ENCODE peak calls at places on chromosomes 11 and 22, in four cellular contexts. One of them, this sample, is unnamed.

GRCh38 chr11:69092263-69092662 is 43.5 kb downstream of the TPCN2 start:
- DNase-seq in AG04449: no peak
- DNase-seq in fibroblast of lung: no peak
- DNase-seq in activated T-cell treated with anti-CD3 and anti-CD28 coated beads, Interleukin-2, amount 50 U/mL, for 24 hours: no peak
- DNase-seq in this sample: no peak

GRCh38 chr11:9711454-9712307 is 47.8 kb downstream of the SWAP70 start:
- DNase-seq in AG04449: no peak
- DNase-seq in fibroblast of lung: no peak
- DNase-seq in activated T-cell treated with anti-CD3 and anti-CD28 coated beads, Interleukin-2, amount 50 U/mL, for 24 hours: no peak
- DNase-seq in this sample: no peak

GRCh38 chr22:27474711-27475547 is 326.6 kb downstream of the MN1 start:
- DNase-seq in AG04449: peak
- DNase-seq in fibroblast of lung: peak
- DNase-seq in activated T-cell treated with anti-CD3 and anti-CD28 coated beads, Interleukin-2, amount 50 U/mL, for 24 hours: no peak
- DNase-seq in this sample: no peak

GRCh38 chr22:34579519-34579918 is 486.4 kb upstream of the ISX start:
- DNase-seq in AG04449: no peak
- DNase-seq in fibroblast of lung: no peak
- DNase-seq in activated T-cell treated with anti-CD3 and anti-CD28 coated beads, Interleukin-2, amount 50 U/mL, for 24 hours: no peak
- DNase-seq in this sample: no peak

GRCh38 chr22:44693145-44693544 is 8.9 kb upstream of the PRR5 start:
- DNase-seq in AG04449: no peak
- DNase-seq in fibroblast of lung: no peak
- DNase-seq in activated T-cell treated with anti-CD3 and anti-CD28 coated beads, Interleukin-2, amount 50 U/mL, for 24 hours: no peak
- DNase-seq in this sample: no peak

GRCh38 chr22:46809153-46809885 is 46.9 kb downstream of the TBC1D22A start:
- DNase-seq in AG04449: no peak
- DNase-seq in fibroblast of lung: no peak
- DNase-seq in activated T-cell treated with anti-CD3 and anti-CD28 coated beads, Interleukin-2, amount 50 U/mL, for 24 hours: no peak
- DNase-seq in this sample: no peak

GRCh38 chr11:71342951-71343827 is 90.8 kb upstream of the SHANK2 start:
- DNase-seq in AG04449: no peak
- DNase-seq in fibroblast of lung: no peak
- DNase-seq in activated T-cell treated with anti-CD3 and anti-CD28 coated beads, Interleukin-2, amount 50 U/mL, for 24 hours: no peak
- DNase-seq in this sample: peak

GRCh38 chr11:88196393-88196792 is 21.1 kb upstream of the RAB38 start:
- DNase-seq in AG04449: no peak
- DNase-seq in fibroblast of lung: no peak
- DNase-seq in activated T-cell treated with anti-CD3 and anti-CD28 coated beads, Interleukin-2, amount 50 U/mL, for 24 hours: no peak
- DNase-seq in this sample: no peak

GRCh38 chr11:114846040-114846791 is 167.9 kb downstream of the NXPE2 start:
- DNase-seq in AG04449: no peak
- DNase-seq in fibroblast of lung: peak
- DNase-seq in activated T-cell treated with anti-CD3 and anti-CD28 coated beads, Interleukin-2, amount 50 U/mL, for 24 hours: no peak
- DNase-seq in this sample: no peak

GRCh38 chr11:68043349-68044144 is 4.7 kb downstream of the TCIRG1 start:
- DNase-seq in AG04449: no peak
- DNase-seq in fibroblast of lung: peak
- DNase-seq in activated T-cell treated with anti-CD3 and anti-CD28 coated beads, Interleukin-2, amount 50 U/mL, for 24 hours: no peak
- DNase-seq in this sample: peak

This sample was measured in Peyer's patch.